ENCODE peak calls at places on chromosome 13, in five cellular contexts. J is neuronal stem cell, D is H1, E is H9, F is IMR-90. K is an unnamed sample.

GRCh38 chr13:20320885-20321284 is 88.8 kb upstream of the GJB6 start:
- DNase-seq in D (no peak), F (no peak), J (no peak), E (no peak), K (no peak)

GRCh38 chr13:41973247-41973741 is 12.4 kb upstream of the VWA8 start:
- DNase-seq in J (no peak), E (peak), D (peak), F (no peak), K (no peak)

GRCh38 chr13:111512707-111513106 is 192.3 kb downstream of the TEX29 start:
- DNase-seq in J (no peak), D (no peak), E (peak), F (no peak), K (no peak)

GRCh38 chr13:41139296-41139966 is 6.8 kb upstream of the KBTBD6 start:
- DNase-seq in E (no peak), F (peak), J (no peak), D (no peak), K (no peak)

GRCh38 chr13:20988909-20989735 is 72.3 kb downstream of the LATS2 start:
- DNase-seq in F (no peak), E (no peak), D (no peak), J (no peak), K (no peak)

GRCh38 chr13:41059896-41060722 is 1.2 kb upstream of the WBP4 start:
- DNase-seq in J (peak), F (peak), E (peak), D (peak), K (peak)

GRCh38 chr13:105147481-105147880 is 1388.0 kb downstream of the EFNB2 start:
- DNase-seq in J (no peak), D (no peak), F (no peak), E (no peak), K (peak)

GRCh38 chr13:38348890-38349289 is 761 bp upstream of the UFM1 start:
- DNase-seq in F (peak), J (peak), D (no peak), E (no peak), K (peak)

GRCh38 chr13:51557875-51558604 is 26.2 kb upstream of the WDFY2 start:
- DNase-seq in J (no peak), D (no peak), F (peak), E (no peak), K (peak)

GRCh38 chr13:89660752-89661151 is 1686.7 kb upstream of the MIR17HG start:
- DNase-seq in E (no peak), D (no peak), F (no peak), J (no peak), K (no peak)

GRCh38 chr13:103067751-103068563 is 1.7 kb upstream of the SLC10A2 start:
- DNase-seq in D (peak), E (peak), J (no peak), F (no peak), K (no peak)

GRCh38 chr13:94660695-94661324 is 51.5 kb downstream of the SOX21 start:
- DNase-seq in D (no peak), E (no peak), F (peak), J (no peak), K (peak)

GRCh38 chr13:106796280-106797047 is 228.5 kb upstream of the ARGLU1 start:
- DNase-seq in F (no peak), E (peak), J (peak), D (peak), K (peak)

GRCh38 chr13:105778196-105778595 is 757.3 kb downstream of the EFNB2 start:
- DNase-seq in E (no peak), J (no peak), F (peak), D (no peak), K (peak)

GRCh38 chr13:27574661-27575060 is 45.7 kb downstream of the LNX2 start:
- DNase-seq in F (no peak), D (no peak), J (no peak), E (no peak), K (no peak)

GRCh38 chr13:72463561-72463960 is 263.9 kb downstream of the MZT1 start:
- DNase-seq in E (no peak), F (no peak), J (no peak), D (no peak), K (peak)

GRCh38 chr13:72745260-72745659 is 17.5 kb downstream of the BORA start:
- DNase-seq in E (no peak), F (peak), D (no peak), J (no peak), K (peak)

GRCh38 chr13:38628554-38628953 is 58.3 kb upstream of the FREM2 start:
- DNase-seq in F (no peak), D (no peak), J (no peak), E (no peak), K (no peak)

GRCh38 chr13:97017322-97017721 is 23.0 kb upstream of the OXGR1 start:
- DNase-seq in E (no peak), D (no peak), J (no peak), F (no peak), K (no peak)

GRCh38 chr13:79782541-79783216 is 301.7 kb downstream of the NDFIP2 start:
- DNase-seq in D (peak), E (peak), J (peak), F (peak), K (peak)

GRCh38 chr13:40272776-40273139 is 393.7 kb downstream of the FOXO1 start:
- DNase-seq in F (peak), E (no peak), D (no peak), J (no peak), K (no peak)

DNA sequence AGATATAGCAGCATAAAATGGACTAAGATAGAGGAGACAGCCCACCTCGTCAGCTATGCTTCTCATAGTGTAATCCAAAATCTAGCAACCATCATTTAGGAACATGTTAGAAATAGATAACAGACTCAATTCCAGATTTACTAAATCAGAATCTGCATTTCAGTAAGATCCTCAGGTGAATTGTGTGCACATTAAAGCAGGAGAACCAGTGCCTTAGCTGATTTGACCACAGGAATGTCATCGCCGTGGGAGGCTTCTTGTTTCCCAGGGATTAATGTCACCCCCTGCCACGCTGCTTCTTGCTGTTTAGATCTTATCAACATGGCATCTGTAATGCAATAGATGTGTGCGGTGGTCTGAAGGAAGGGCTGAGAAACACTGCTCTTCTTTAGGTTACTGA is 84.0 kb downstream of the GPC5 start:
- DNase-seq in F (no peak), E (no peak), J (peak), D (no peak), K (peak)
- H4K8ac ChIP-seq in F (no peak), E (no peak), J (no peak), D (no peak), K (no peak)

GRCh38 chr13:112714366-112714765 is 24.5 kb downstream of the ATP11A start:
- DNase-seq in D (no peak), E (no peak), F (no peak), J (no peak), K (no peak)

GRCh38 chr13:112714772-112715569 is 25.1 kb downstream of the ATP11A start:
- DNase-seq in J (no peak), E (no peak), F (no peak), D (no peak), K (no peak)

GRCh38 chr13:112712451-112712881 is 22.6 kb downstream of the ATP11A start:
- DNase-seq in J (no peak), D (no peak), E (no peak), F (no peak), K (no peak)

GRCh38 chr13:112711528-112712265 is 21.9 kb downstream of the ATP11A start:
- DNase-seq in J (peak), E (peak), D (peak), F (peak), K (peak)

GRCh38 chr13:112713517-112714253 is 23.8 kb downstream of the ATP11A start:
- DNase-seq in J (no peak), F (no peak), D (no peak), E (no peak), K (no peak)
- H3K14ac ChIP-seq in J (no peak), F (no peak), D (no peak), E (no peak), K (no peak)

GRCh38 chr13:44920013-44920412 is 69.3 kb downstream of the NUFIP1 start:
- DNase-seq in F (no peak), J (no peak), D (no peak), E (no peak), K (no peak)
- H2BK15ac ChIP-seq in F (no peak), J (no peak), D (no peak), E (no peak), K (peak)

GRCh38 chr13:75635101-75635620 is 969 bp upstream of the LMO7 start:
- DNase-seq in F (no peak), D (no peak), E (peak), J (no peak), K (peak)

GRCh38 chr13:75635621-75636338 is at the start of gene LMO7:
- DNase-seq in J (peak), E (peak), F (peak), D (no peak), K (peak)

GRCh38 chr13:75639426-75639825 is 3.3 kb downstream of the LMO7 start:
- DNase-seq in D (no peak), J (no peak), F (no peak), E (no peak), K (no peak)

GRCh38 chr13:75637101-75637774 is 1.1 kb downstream of the LMO7 start:
- DNase-seq in E (no peak), D (no peak), J (no peak), F (no peak), K (peak)

GRCh38 chr13:75636339-75637095 is 387 bp downstream of the LMO7 start:
- DNase-seq in F (peak), J (peak), E (peak), D (no peak), K (peak)
- H4K8ac ChIP-seq in F (peak), J (peak), E (no peak), D (peak), K (peak)

GRCh38 chr13:47109028-47109427 is 212.2 kb upstream of the HTR2A start:
- DNase-seq in E (no peak), J (no peak), D (no peak), F (no peak), K (no peak)
- H3K14ac ChIP-seq in E (no peak), J (no peak), D (no peak), F (no peak), K (no peak)

GRCh38 chr13:74290324-74290773 is 156.1 kb upstream of the KLF12 start:
- DNase-seq in E (peak), J (peak), D (no peak), F (peak), K (peak)
- H2BK15ac ChIP-seq in E (no peak), J (no peak), D (no peak), F (no peak), K (no peak)

GRCh38 chr13:99990045-99990977 is 8.7 kb downstream of the ZIC2 start:
- DNase-seq in E (peak), F (no peak), D (no peak), J (peak), K (no peak)

GRCh38 chr13:99987180-99988047 is 5.8 kb downstream of the ZIC2 start:
- DNase-seq in D (no peak), J (no peak), E (peak), F (no peak), K (no peak)

GRCh38 chr13:99986751-99987150 is 5.2 kb downstream of the ZIC2 start:
- DNase-seq in J (no peak), E (no peak), D (no peak), F (no peak), K (no peak)

GRCh38 chr13:99989376-99990044 is 7.9 kb downstream of the ZIC2 start:
- DNase-seq in J (peak), D (no peak), E (peak), F (no peak), K (no peak)

GRCh38 chr13:99988469-99989375 is 7.1 kb downstream of the ZIC2 start:
- DNase-seq in E (peak), D (no peak), J (peak), F (no peak), K (no peak)
- H4K8ac ChIP-seq in E (no peak), D (peak), J (no peak), F (no peak), K (no peak)

K was measured in mesenchymal stem cell.